ENCODE peak calls at places on chromosome 11, in seven cellular contexts. K is astrocyte of the cerebellum; I is NCI-H345; X is OCI-LY7; O is naive thymus-derived CD8-positive, alpha-beta T cell; R is neuronal stem cell; G is psoas muscle. N is an unnamed sample.

GRCh38 chr11:2101171-2101675 is 38.0 kb downstream of the IGF2 start:
- DNase-seq in K (no peak), I (no peak), X (no peak), O (no peak), R (no peak), G (peak; percentile 38), N (no peak)

GRCh38 chr11:119356349-119357031 is 10.0 kb upstream of the MFRP start:
- DNase-seq in K (no peak), I (peak; percentile 40), X (peak; percentile 66), O (peak; percentile 83), R (peak; percentile 72), G (peak; percentile 93), N (peak; percentile 64)

GRCh38 chr11:15800121-15800800 is 556.1 kb downstream of the SOX6 start:
- DNase-seq in K (peak; percentile 89), I (no peak), X (no peak), O (no peak), R (no peak), G (peak; percentile 54), N (no peak)

GRCh38 chr11:1020211-1020905 is 16.2 kb downstream of the MUC6 start:
- DNase-seq in K (no peak), I (no peak), X (no peak), O (no peak), R (no peak), G (no peak), N (no peak)

GRCh38 chr11:64141081-64141783 is 24.7 kb downstream of the MACROD1 start:
- DNase-seq in K (no peak), I (no peak), X (no peak), O (no peak), R (no peak), G (no peak), N (no peak)

GRCh38 chr11:45736424-45736823 is 68.5 kb upstream of the SLC35C1 start:
- DNase-seq in K (no peak), I (peak; percentile 12), X (no peak), O (no peak), R (no peak), G (peak; percentile 87), N (no peak)

GRCh38 chr11:33724644-33725035 is 11.6 kb downstream of the CD59 start:
- DNase-seq in K (no peak), I (no peak), X (no peak), O (no peak), R (no peak), G (no peak), N (no peak)

GRCh38 chr11:1744879-1745700 is 5.3 kb downstream of the IFITM10 start:
- DNase-seq in K (no peak), I (no peak), X (no peak), O (peak; percentile 34), R (no peak), G (peak; percentile 77), N (no peak)

GRCh38 chr11:103682318-103683184 is 353.9 kb upstream of the DDI1 start:
- DNase-seq in K (peak; percentile 52), I (peak; percentile 62), X (peak; percentile 75), O (peak; percentile 67), R (peak; percentile 70), G (no peak), N (peak; percentile 37)

GRCh38 chr11:66081505-66081904 is 11.4 kb downstream of the PACS1 start:
- DNase-seq in K (no peak), I (peak; percentile 8), X (peak; percentile 92), O (peak; percentile 90), R (no peak), G (no peak), N (peak; percentile 78)

GRCh38 chr11:95076416-95076815 is 9.7 kb downstream of the SRSF8 start:
- DNase-seq in K (peak; percentile 75), I (no peak), X (no peak), O (no peak), R (no peak), G (no peak), N (no peak)

GRCh38 chr11:12009617-12010321 is 1.3 kb upstream of the DKK3 start:
- DNase-seq in K (no peak), I (no peak), X (no peak), O (no peak), R (no peak), G (no peak), N (no peak)

GRCh38 chr11:47514825-47515647 is 37.9 kb downstream of the CELF1 start:
- DNase-seq in K (peak; percentile 47), I (no peak), X (no peak), O (no peak), R (no peak), G (no peak), N (no peak)

GRCh38 chr11:11987503-11988022 is 20.9 kb downstream of the DKK3 start:
- DNase-seq in K (no peak), I (no peak), X (peak; percentile 5), O (no peak), R (no peak), G (no peak), N (no peak)

GRCh38 chr11:73243093-73243485 is 25.0 kb downstream of the P2RY2 start:
- DNase-seq in K (no peak), I (no peak), X (no peak), O (no peak), R (no peak), G (no peak), N (no peak)

GRCh38 chr11:72405009-72405408 is 29.3 kb downstream of the CLPB start:
- DNase-seq in K (no peak), I (no peak), X (no peak), O (no peak), R (no peak), G (no peak), N (no peak)

GRCh38 chr11:62401781-62402180 is 17.1 kb upstream of the SCGB1A1 start:
- DNase-seq in K (no peak), I (no peak), X (no peak), O (no peak), R (no peak), G (no peak), N (no peak)

GRCh38 chr11:82899191-82899820 is 924 bp downstream of the PRCP start:
- DNase-seq in K (no peak), I (no peak), X (peak; percentile 60), O (peak; percentile 68), R (no peak), G (no peak), N (no peak)

GRCh38 chr11:47800759-47801158 is 33.6 kb upstream of the FNBP4 start:
- DNase-seq in K (no peak), I (no peak), X (no peak), O (no peak), R (no peak), G (no peak), N (no peak)

N was measured in T follicular helper cell.